ENCODE peak calls at places on chromosomes 12 and 14, in ten cellular contexts. P is H9, U is choroid plexus epithelial cell, N is HepG2, K is OCI-LY7, I is neural crest cell, E is left ventricle myocardium inferior, O is fibroblast of mammary gland, G is mesothelial cell of epicardium, X is endodermal cell. Z is an unnamed sample.

GRCh38 chr12:59149995-59150642 is 229.8 kb upstream of the LRIG3 start:
- DNase-seq in E (no peak), U (peak; percentile 93), G (no peak), X (peak; percentile 52), P (no peak), K (peak; percentile 81), O (peak; percentile 91), N (peak; percentile 77), I (peak; percentile 9), Z (no peak)

GRCh38 chr12:3184485-3184884 is 107.3 kb downstream of the TSPAN9 start:
- DNase-seq in X (peak; percentile 56), P (no peak), U (no peak), I (no peak), O (no peak), K (no peak), E (no peak), G (no peak), N (no peak), Z (no peak)

GRCh38 chr14:67269338-67270060 is 28.3 kb downstream of the PALS1 start:
- DNase-seq in O (peak; percentile 70), G (no peak), K (no peak), P (no peak), E (no peak), X (no peak), I (no peak), U (peak; percentile 90), N (no peak), Z (no peak)

GRCh38 chr12:104381721-104382480 is 74.8 kb upstream of the CHST11 start:
- DNase-seq in X (peak; percentile 98), I (peak; percentile 81), E (peak; percentile 74), N (peak; percentile 48), G (peak; percentile 84), K (peak; percentile 87), U (peak; percentile 89), P (peak; percentile 93), O (peak; percentile 80), Z (peak; percentile 73)

GRCh38 chr12:121576851-121577391 is 3.9 kb downstream of the KDM2B start:
- DNase-seq in P (peak; percentile 87), K (no peak), I (peak; percentile 31), G (no peak), O (peak; percentile 88), N (peak; percentile 40), X (peak; percentile 97), E (no peak), U (peak; percentile 55), Z (no peak)

GRCh38 chr12:5808956-5809355 is 136.1 kb downstream of the ANO2 start:
- DNase-seq in X (no peak), N (no peak), O (peak; percentile 14), U (no peak), I (no peak), P (no peak), E (no peak), G (no peak), K (no peak), Z (no peak)

GRCh38 chr12:29103539-29103974 is 45.5 kb upstream of the FAR2 start:
- DNase-seq in P (no peak), I (no peak), G (no peak), E (no peak), X (no peak), K (peak; percentile 6), N (no peak), O (no peak), U (no peak), Z (no peak)

GRCh38 chr14:22226381-22226780 is 362.6 kb downstream of the DAD1 start:
- DNase-seq in X (peak; percentile 55), E (no peak), U (peak; percentile 67), K (peak; percentile 27), O (no peak), I (no peak), N (no peak), G (no peak), P (no peak), Z (no peak)

DNA sequence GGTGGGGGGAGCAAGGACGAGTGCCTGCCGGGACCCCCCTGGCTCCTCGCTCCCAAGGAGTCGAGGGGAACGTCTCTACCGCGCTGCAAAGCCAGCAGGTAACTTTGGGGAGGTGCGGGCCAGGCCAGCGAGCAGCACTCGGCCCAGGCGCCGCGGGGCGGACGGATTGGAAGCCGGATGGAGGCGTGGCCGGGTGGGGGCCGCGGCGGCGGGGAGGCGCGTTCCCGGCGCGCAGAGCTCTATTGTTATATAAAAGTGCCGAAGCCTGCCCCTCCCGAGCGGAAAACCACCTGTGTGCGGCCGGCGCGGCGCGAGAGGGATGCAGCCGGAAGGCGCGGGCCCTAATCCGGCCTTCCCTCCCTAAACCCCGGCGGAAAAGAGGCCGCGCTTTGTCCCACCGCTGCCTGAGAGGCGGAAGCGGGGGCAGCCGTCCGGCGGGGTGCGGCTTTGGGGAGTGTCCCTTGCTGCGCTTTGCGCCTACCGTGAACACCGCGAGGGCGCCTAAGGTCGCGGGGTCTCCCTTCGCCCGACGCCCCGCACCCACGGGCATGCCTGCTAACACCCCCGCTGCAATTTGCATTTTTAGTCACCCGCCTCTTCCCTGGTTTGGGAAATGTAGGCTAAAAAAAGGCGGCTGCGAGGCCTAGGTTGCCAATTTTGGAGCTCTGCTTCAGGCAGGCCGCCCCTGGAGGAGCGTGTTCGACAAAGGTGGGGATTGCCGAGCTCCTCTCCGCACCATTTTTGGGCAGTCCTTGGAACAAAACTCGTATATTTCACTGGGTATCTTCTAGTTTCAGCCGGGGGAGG is 1.7 kb upstream of the DUSP6 start:
- DNase-seq in X (peak; percentile 98), G (peak; percentile 71), N (peak; percentile 85), K (peak; percentile 48), E (peak; percentile 87), O (peak; percentile 63), P (peak; percentile 96), U (peak; percentile 63), I (peak; percentile 53), Z (peak; percentile 59)
- TF ChIP-seq CTCF in X (no peak), G (no peak), N (no peak), K (no peak), E (no peak), O (no peak), P (no peak), U (no peak), I (no peak), Z (no peak)

DNA sequence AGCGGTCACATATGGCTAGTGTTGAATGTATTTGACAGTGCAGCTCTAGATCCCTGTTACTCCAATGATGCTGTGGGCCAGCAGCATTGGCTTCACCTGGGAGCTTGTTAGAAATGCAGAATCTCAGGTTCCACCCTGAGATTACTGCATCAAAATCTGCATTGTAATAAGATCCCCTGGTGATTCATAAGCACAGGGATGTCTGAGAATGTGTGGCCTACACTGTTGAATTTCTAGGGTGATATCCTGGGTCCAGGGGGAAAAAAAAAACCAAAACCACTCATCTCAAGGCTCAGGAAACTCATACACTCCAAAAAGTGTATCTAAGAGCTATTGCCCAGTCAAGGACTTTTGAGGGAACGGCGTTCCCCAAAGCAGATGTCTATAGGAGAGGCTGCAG is 196.8 kb downstream of the PPM1H start:
- DNase-seq in E (no peak), G (no peak), U (peak; percentile 40), O (no peak), P (no peak), K (no peak), N (no peak), I (no peak), X (no peak), Z (no peak)
- TF ChIP-seq CTCF in E (no peak), G (no peak), U (no peak), O (no peak), P (no peak), K (no peak), N (no peak), I (no peak), X (no peak), Z (no peak)

GRCh38 chr14:20615996-20616395 is 24.8 kb upstream of the RNASE12 start:
- DNase-seq in X (no peak), E (no peak), K (no peak), N (peak; percentile 65), I (no peak), U (no peak), O (no peak), G (no peak), P (no peak), Z (no peak)

GRCh38 chr14:20611277-20611676 is 20.1 kb upstream of the RNASE12 start:
- DNase-seq in X (no peak), G (no peak), K (no peak), E (no peak), O (no peak), P (no peak), N (no peak), I (no peak), U (no peak), Z (no peak)

GRCh38 chr14:20613094-20614037 is 22.2 kb upstream of the RNASE12 start:
- DNase-seq in K (peak; percentile 93), E (peak; percentile 67), X (peak; percentile 95), G (peak; percentile 81), P (peak; percentile 94), U (peak; percentile 98), O (peak; percentile 98), N (peak; percentile 99), I (peak; percentile 68), Z (peak; percentile 78)

GRCh38 chr14:20612403-20612802 is 21.2 kb upstream of the RNASE12 start:
- DNase-seq in I (no peak), U (no peak), P (no peak), O (no peak), G (no peak), K (peak; percentile 58), E (no peak), N (no peak), X (no peak), Z (no peak)

DNA sequence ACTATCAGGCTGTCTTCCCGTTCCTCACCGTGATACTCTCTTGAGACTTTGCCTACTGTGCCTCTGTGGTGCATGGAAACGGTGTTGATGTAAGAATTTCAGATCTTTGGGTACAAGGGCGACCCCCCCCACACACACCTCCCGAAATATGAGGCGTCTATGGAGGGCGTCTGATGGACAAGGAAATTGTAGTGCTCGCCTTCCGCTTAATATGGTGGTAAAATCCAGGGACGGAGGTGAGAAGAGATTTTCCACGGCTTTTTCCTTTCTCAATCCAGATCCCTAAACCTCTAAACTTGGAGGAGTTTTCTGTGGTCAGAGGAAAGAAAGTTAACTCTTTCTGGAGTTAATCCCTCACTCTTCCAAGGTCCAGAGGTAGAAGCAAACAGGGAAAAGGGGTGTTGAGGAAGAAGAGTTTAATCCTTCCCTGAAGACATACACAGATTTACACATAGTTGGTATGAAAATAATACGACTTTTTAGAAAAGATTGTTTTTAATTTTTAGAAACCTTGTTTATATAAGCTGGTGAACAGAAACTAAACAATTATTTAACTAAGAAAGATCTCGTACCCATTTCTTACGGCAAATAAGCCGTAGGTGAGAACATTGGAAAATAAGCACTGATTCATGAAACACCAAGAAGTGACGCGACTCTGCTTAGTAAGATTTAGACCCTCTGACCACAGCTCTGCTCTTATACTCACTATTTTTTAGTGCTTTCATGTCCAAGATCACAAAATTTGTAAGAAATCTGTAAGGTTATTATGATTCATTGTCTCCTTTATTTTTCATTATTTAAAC is 23.1 kb upstream of the RNASE12 start:
- DNase-seq in E (no peak), X (peak; percentile 80), K (no peak), P (peak; percentile 64), I (no peak), U (peak; percentile 26), N (no peak), O (no peak), G (no peak), Z (no peak)
- TF ChIP-seq CTCF in E (no peak), X (no peak), K (no peak), P (no peak), I (no peak), U (no peak), N (no peak), O (no peak), G (no peak), Z (no peak)

DNA sequence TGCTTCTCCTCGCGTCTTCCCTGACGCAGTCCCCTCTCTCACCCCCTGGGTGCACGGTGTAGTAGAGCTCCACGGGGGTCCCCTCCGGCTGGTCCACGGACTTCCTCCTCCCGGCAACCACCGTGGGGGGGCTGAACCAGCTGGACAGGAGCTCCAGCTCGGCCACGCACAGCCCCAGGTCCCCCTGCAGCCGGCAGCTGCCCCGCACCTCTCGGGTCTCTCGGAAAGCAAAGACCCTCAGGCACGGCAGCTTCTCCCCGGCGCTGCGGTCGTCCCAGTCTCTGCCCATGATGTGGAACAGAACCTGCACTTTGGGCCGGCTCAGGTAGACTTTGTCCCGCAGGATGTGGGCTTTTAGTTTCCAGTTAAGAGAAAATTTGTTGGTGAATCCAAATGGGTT is 203.8 kb downstream of the TMEM132D start:
- DNase-seq in O (no peak), P (no peak), I (no peak), X (no peak), K (no peak), G (no peak), U (no peak), E (no peak), N (no peak), Z (no peak)
- TF ChIP-seq CTCF in O (no peak), P (no peak), I (no peak), X (no peak), K (no peak), G (no peak), U (no peak), E (no peak), N (no peak), Z (no peak)